ENCODE peak calls at places on chromosomes 7 and 10, in eight cellular contexts. K is prostate gland, V is A549, Y is OCI-LY7, Q is psoas muscle, L is HepG2, N is SJSA1, O is lung. W is an unnamed sample. For H3K4me1 and H3K9me3, the result is how much of the 10 kb centered on the place peaks cover.

GRCh38 chr7:108222236-108222892 is 92.2 kb upstream of the LAMB4 start:
- DNase-seq in V (peak), Q (no peak), L (peak), Y (no peak), N (no peak), O (no peak), K (no peak), W (no peak)

GRCh38 chr7:37282093-37282444 is 166.6 kb downstream of the ELMO1 start:
- DNase-seq in V (no peak), Y (no peak), K (no peak), N (no peak), O (no peak), L (no peak), Q (no peak), W (no peak)

GRCh38 chr10:97713351-97713827 is at the start of gene MARVELD1:
- DNase-seq in N (peak), O (peak), V (peak), L (no peak), Q (peak), Y (no peak), K (peak), W (peak)

GRCh38 chr7:2227699-2228098 is 5.0 kb downstream of the MAD1L1 start:
- DNase-seq in Q (no peak), O (no peak), Y (no peak), K (no peak), N (no peak), V (no peak), L (no peak), W (no peak)

GRCh38 chr7:107593025-107593410 is 13.0 kb downstream of the BCAP29 start:
- DNase-seq in N (no peak), V (no peak), O (no peak), K (no peak), Y (no peak), L (no peak), Q (no peak), W (no peak)

GRCh38 chr10:451021-451471 is 238.4 kb downstream of the DIP2C start:
- DNase-seq in O (no peak), Q (no peak), K (no peak), Y (peak), L (no peak), N (peak), V (no peak), W (no peak)

GRCh38 chr7:20407585-20408466 is 77.1 kb downstream of the ITGB8 start:
- DNase-seq in Q (no peak), O (peak), Y (no peak), L (no peak), K (peak), N (no peak), V (peak), W (no peak)

GRCh38 chr10:101063162-101063525 is 1.4 kb downstream of the KAZALD1 start:
- DNase-seq in L (no peak), Y (peak), V (no peak), O (no peak), K (no peak), Q (no peak), N (no peak), W (peak)

GRCh38 chr7:5370454-5371353 is 52.9 kb downstream of the TNRC18 start:
- DNase-seq in N (no peak), V (no peak), L (no peak), Y (no peak), K (no peak), O (no peak), Q (no peak), W (no peak)

GRCh38 chr7:31019509-31019908 is 32.6 kb upstream of the ADCYAP1R1 start:
- DNase-seq in K (no peak), O (no peak), Q (no peak), V (no peak), L (no peak), N (no peak), Y (no peak), W (no peak)

GRCh38 chr7:17054206-17054605 is 172.4 kb upstream of the AGR3 start:
- DNase-seq in Y (no peak), O (no peak), L (no peak), V (no peak), Q (no peak), K (no peak), N (no peak), W (no peak)

GRCh38 chr7:155739538-155740140 is 72.6 kb downstream of the SHH start:
- DNase-seq in Q (no peak), Y (no peak), V (no peak), K (no peak), O (no peak), L (no peak), N (no peak), W (no peak)

GRCh38 chr10:43605850-43606322 is 352 bp upstream of the ZNF485 start:
- DNase-seq in L (no peak), O (no peak), Y (no peak), V (no peak), N (peak), Q (no peak), K (no peak), W (no peak)

GRCh38 chr7:39507866-39508551 is 58.2 kb upstream of the YAE1 start:
- DNase-seq in L (no peak), V (no peak), Q (no peak), N (no peak), Y (no peak), O (peak), K (no peak), W (no peak)

GRCh38 chr10:14056545-14057332 is 274.0 kb downstream of the FRMD4A start:
- DNase-seq in V (no peak), K (no peak), O (no peak), N (no peak), L (no peak), Q (no peak), Y (no peak), W (no peak)

GRCh38 chr10:5841965-5842364 is 28.7 kb upstream of the GDI2 start:
- DNase-seq in O (no peak), Y (no peak), K (no peak), Q (no peak), L (no peak), V (no peak), N (no peak), W (no peak)

GRCh38 chr10:91154842-91155241 is 65.6 kb upstream of the PCGF5 start:
- DNase-seq in O (no peak), Y (no peak), Q (no peak), N (no peak), L (no peak), V (no peak), K (no peak), W (no peak)

GRCh38 chr10:104680467-104681401 is 39.6 kb downstream of the SORCS3 start:
- DNase-seq in O (no peak), N (peak), L (no peak), Y (no peak), K (no peak), Q (no peak), V (peak), W (no peak)

GRCh38 chr10:121553861-121554264 is 44.4 kb downstream of the FGFR2 start:
- DNase-seq in O (no peak), L (no peak), Y (no peak), V (no peak), N (no peak), K (peak), Q (no peak), W (no peak)
- H3K4me1 ChIP-seq in O (under half), L (under half), Y (under half), V (under half), N (under half), K (under half), Q (under half), W (under half)

GRCh38 chr7:113955157-113955556 is 36.3 kb upstream of the PPP1R3A start:
- DNase-seq in K (no peak), V (no peak), Q (no peak), N (no peak), L (no peak), Y (no peak), O (no peak), W (no peak)
- H3K9me3 ChIP-seq in K (under half), V (under half), Q (under half), N (under half), L (half or more), Y (under half), O (under half), W (under half)

GRCh38 chr10:110007701-110008517 is at the start of gene ADD3:
- DNase-seq in V (peak), Q (peak), L (peak), K (peak), O (peak), N (peak), Y (peak), W (peak)

GRCh38 chr10:110007171-110007700 is 548 bp upstream of the ADD3 start:
- DNase-seq in Q (no peak), N (peak), K (no peak), L (no peak), O (peak), V (peak), Y (no peak), W (no peak)

GRCh38 chr10:110011679-110012078 is 3.9 kb downstream of the ADD3 start:
- DNase-seq in N (no peak), L (no peak), O (no peak), V (no peak), Q (no peak), Y (no peak), K (no peak), W (no peak)

GRCh38 chr10:110008518-110009339 is 945 bp downstream of the ADD3 start:
- DNase-seq in L (peak), Q (no peak), Y (peak), N (peak), O (peak), V (peak), K (peak), W (peak)

DNA sequence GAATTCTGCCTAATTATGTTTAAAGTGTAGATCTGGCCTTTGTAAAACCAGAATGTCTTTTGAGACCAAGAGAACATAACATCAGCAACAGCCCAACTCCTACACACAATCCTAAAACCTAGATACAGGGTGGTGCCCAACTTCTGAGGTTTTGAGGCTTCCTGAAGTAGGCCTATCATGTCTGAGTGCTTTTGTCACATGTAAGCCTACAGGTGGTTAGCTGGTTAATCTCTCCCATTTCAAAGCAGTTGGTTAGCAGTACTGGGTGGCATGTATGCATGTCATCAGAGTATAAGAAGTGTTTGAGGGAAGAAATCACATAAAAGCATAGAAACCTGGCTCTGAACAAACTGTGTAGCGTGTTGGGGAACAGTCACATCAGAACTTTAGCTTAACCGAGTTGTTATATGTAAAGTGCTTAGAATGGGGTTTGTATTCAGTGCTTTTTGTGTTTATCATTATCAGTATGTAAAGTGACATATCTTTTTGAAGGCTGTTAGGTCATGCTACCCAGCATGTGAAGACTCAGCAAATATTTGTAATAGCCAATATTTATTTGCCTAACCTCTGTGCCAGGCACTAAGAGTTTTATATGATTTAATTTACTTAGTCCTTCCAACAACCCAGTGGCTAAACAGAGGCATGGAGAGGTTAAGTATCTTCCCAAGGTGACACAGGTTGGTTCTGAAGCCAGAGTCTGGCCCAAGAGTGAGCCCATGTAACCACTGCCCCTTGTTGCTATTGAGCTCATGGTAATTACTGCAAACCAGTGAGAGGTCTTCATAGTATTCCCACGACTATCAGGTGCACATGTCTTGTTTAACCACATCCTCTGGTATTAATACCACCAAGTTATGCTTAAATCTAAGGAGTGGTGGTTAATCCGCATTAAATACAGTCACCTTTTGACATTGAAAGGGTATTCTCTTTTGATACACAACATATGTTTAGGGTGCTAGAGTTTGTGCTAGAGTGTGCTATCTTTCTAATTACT is 2.6 kb downstream of the ADD3 start:
- DNase-seq in L (peak), N (no peak), Y (peak), Q (no peak), K (no peak), O (no peak), V (no peak), W (no peak)
- H3K4me1 ChIP-seq in L (half or more), N (under half), Y (half or more), Q (under half), K (under half), O (under half), V (under half), W (under half)

GRCh38 chr10:85608706-85609105 is 757.9 kb downstream of the GRID1 start:
- DNase-seq in N (no peak), O (no peak), V (no peak), L (no peak), K (no peak), Y (no peak), Q (no peak), W (no peak)
- H3K9me3 ChIP-seq in N (under half), O (under half), V (under half), L (under half), K (under half), Y (under half), Q (under half), W (under half)

DNA sequence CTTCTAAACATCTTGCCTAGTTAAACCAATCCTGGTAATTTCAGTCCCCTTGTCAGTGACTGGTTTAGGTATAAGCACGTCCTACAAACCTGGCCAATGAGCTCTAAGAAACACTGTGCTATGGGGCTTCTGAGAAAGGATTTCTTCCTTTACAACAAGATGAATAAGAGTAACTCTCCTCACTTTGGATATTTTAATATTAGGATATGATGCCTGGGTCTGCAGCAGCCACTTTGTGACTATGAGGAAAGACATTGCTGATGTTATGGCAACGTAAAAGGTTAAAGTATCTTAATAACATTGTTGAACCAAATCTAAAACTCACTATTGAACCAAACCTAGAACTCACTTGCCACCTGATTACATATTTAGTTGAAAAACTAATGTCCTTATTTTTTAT is 26.5 kb upstream of the EPC1 start:
- DNase-seq in Y (no peak), Q (no peak), K (no peak), N (no peak), L (no peak), V (no peak), O (no peak), W (no peak)
- H3K4me1 ChIP-seq in Y (under half), Q (under half), K (under half), N (under half), L (under half), V (under half), O (under half), W (under half)

GRCh38 chr7:153948055-153948454 is 104.1 kb upstream of the DPP6 start:
- DNase-seq in Y (no peak), N (no peak), L (no peak), O (no peak), K (no peak), Q (no peak), V (no peak), W (no peak)

GRCh38 chr7:153942036-153942435 is 110.2 kb upstream of the DPP6 start:
- DNase-seq in O (no peak), L (no peak), N (no peak), K (no peak), Y (no peak), Q (no peak), V (no peak), W (no peak)

GRCh38 chr7:153941061-153941460 is 111.1 kb upstream of the DPP6 start:
- DNase-seq in Q (no peak), L (no peak), N (no peak), O (no peak), K (no peak), Y (no peak), V (no peak), W (no peak)

GRCh38 chr7:153939654-153940053 is 112.5 kb upstream of the DPP6 start:
- DNase-seq in Y (no peak), Q (no peak), K (no peak), V (no peak), O (no peak), N (no peak), L (no peak), W (no peak)

GRCh38 chr7:153943428-153944370 is 108.5 kb upstream of the DPP6 start:
- DNase-seq in N (no peak), K (no peak), Y (no peak), V (no peak), L (no peak), Q (no peak), O (no peak), W (no peak)
- H3K9me3 ChIP-seq in N (under half), K (under half), Y (under half), V (under half), L (under half), Q (under half), O (under half), W (under half)

GRCh38 chr10:10824611-10825148 is 193.0 kb upstream of the CELF2 start:
- DNase-seq in Y (no peak), Q (peak), N (peak), O (peak), K (no peak), V (no peak), L (no peak), W (no peak)
- H3K4me1 ChIP-seq in Y (under half), Q (under half), N (under half), O (under half), K (under half), V (under half), L (under half), W (under half)

W was measured in SJCRH30.